ENCODE peak calls at places on chromosomes 3 and 15, in four cellular contexts. One of them, this sample, is unnamed.

GRCh38 chr3:61233828-61234227 is 17.4 kb downstream of the FHIT start:
- DNase-seq in heart right ventricle: no peak
- DNase-seq in MM.1S: no peak
- DNase-seq in fibroblast of mammary gland: no peak
- DNase-seq in this sample: no peak

GRCh38 chr15:78195735-78196201 is 38.6 kb downstream of the ACSBG1 start:
- DNase-seq in heart right ventricle: peak
- DNase-seq in fibroblast of mammary gland: no peak
- DNase-seq in MM.1S: peak
- DNase-seq in this sample: peak

GRCh38 chr3:52153389-52154096 is 680 bp downstream of the POC1A start:
- DNase-seq in fibroblast of mammary gland: peak
- DNase-seq in MM.1S: peak
- DNase-seq in heart right ventricle: no peak
- DNase-seq in this sample: no peak

GRCh38 chr3:61985020-61985419 is 388.3 kb downstream of the FEZF2 start:
- DNase-seq in MM.1S: no peak
- DNase-seq in fibroblast of mammary gland: peak
- DNase-seq in heart right ventricle: no peak
- DNase-seq in this sample: peak

GRCh38 chr3:71504250-71505036 is 79.1 kb downstream of the FOXP1 start:
- DNase-seq in fibroblast of mammary gland: peak
- DNase-seq in MM.1S: no peak
- DNase-seq in heart right ventricle: no peak
- DNase-seq in this sample: no peak

GRCh38 chr3:12954891-12955650 is 113.7 kb upstream of the RPL32 start:
- DNase-seq in MM.1S: no peak
- DNase-seq in fibroblast of mammary gland: no peak
- DNase-seq in heart right ventricle: peak
- DNase-seq in this sample: no peak

GRCh38 chr3:29484633-29485032 is 203.8 kb downstream of the RBMS3 start:
- DNase-seq in heart right ventricle: no peak
- DNase-seq in MM.1S: no peak
- DNase-seq in fibroblast of mammary gland: no peak
- DNase-seq in this sample: no peak

GRCh38 chr3:97736928-97737327 is 27.6 kb upstream of the ARL6 start:
- DNase-seq in fibroblast of mammary gland: no peak
- DNase-seq in MM.1S: no peak
- DNase-seq in heart right ventricle: no peak
- DNase-seq in this sample: no peak

GRCh38 chr3:57733790-57734189 is 22.3 kb upstream of the SLMAP start:
- DNase-seq in fibroblast of mammary gland: no peak
- DNase-seq in heart right ventricle: no peak
- DNase-seq in MM.1S: no peak
- DNase-seq in this sample: no peak

GRCh38 chr3:184314700-184315505 is 497 bp downstream of the EIF4G1 start:
- DNase-seq in fibroblast of mammary gland: peak
- DNase-seq in heart right ventricle: peak
- DNase-seq in MM.1S: peak
- DNase-seq in this sample: peak

GRCh38 chr3:62562017-62562416 is 188.7 kb upstream of the FEZF2 start:
- DNase-seq in MM.1S: no peak
- DNase-seq in fibroblast of mammary gland: peak
- DNase-seq in heart right ventricle: no peak
- DNase-seq in this sample: no peak

GRCh38 chr15:68252925-68253534 is 23.5 kb upstream of the CLN6 start:
- DNase-seq in MM.1S: peak
- DNase-seq in heart right ventricle: peak
- DNase-seq in fibroblast of mammary gland: peak
- DNase-seq in this sample: peak

GRCh38 chr15:70192041-70192440 is 94.3 kb upstream of the TLE3 start:
- DNase-seq in fibroblast of mammary gland: no peak
- DNase-seq in MM.1S: no peak
- DNase-seq in heart right ventricle: no peak
- DNase-seq in this sample: no peak

GRCh38 chr15:73964736-73965093 is 27.4 kb downstream of the STOML1 start:
- DNase-seq in fibroblast of mammary gland: peak
- DNase-seq in MM.1S: peak
- DNase-seq in heart right ventricle: peak
- DNase-seq in this sample: no peak

GRCh38 chr3:4898454-4899313 is 80.6 kb upstream of the BHLHE40 start:
- DNase-seq in fibroblast of mammary gland: peak
- DNase-seq in heart right ventricle: no peak
- DNase-seq in MM.1S: no peak
- DNase-seq in this sample: peak

GRCh38 chr3:50652709-50653108 is 22.0 kb upstream of the DOCK3 start:
- DNase-seq in fibroblast of mammary gland: peak
- DNase-seq in heart right ventricle: peak
- DNase-seq in MM.1S: no peak
- DNase-seq in this sample: no peak

GRCh38 chr3:156483426-156483825 is 71.5 kb downstream of the SSR3 start:
- DNase-seq in fibroblast of mammary gland: peak
- DNase-seq in heart right ventricle: no peak
- DNase-seq in MM.1S: peak
- DNase-seq in this sample: peak

GRCh38 chr3:150890831-150891230 is 14.4 kb downstream of the MINDY4B start:
- DNase-seq in MM.1S: no peak
- DNase-seq in heart right ventricle: no peak
- DNase-seq in fibroblast of mammary gland: no peak
- DNase-seq in this sample: no peak

GRCh38 chr15:89513284-89513683 is 16.9 kb upstream of the RHCG start:
- DNase-seq in fibroblast of mammary gland: no peak
- DNase-seq in MM.1S: no peak
- DNase-seq in heart right ventricle: no peak
- DNase-seq in this sample: no peak

GRCh38 chr3:40588406-40588805 is 63.6 kb downstream of the ZNF621 start:
- DNase-seq in heart right ventricle: no peak
- DNase-seq in fibroblast of mammary gland: no peak
- DNase-seq in MM.1S: no peak
- DNase-seq in this sample: no peak

GRCh38 chr15:88264622-88265021 is 8.1 kb upstream of the NTRK3 start:
- DNase-seq in MM.1S: no peak
- DNase-seq in heart right ventricle: no peak
- DNase-seq in fibroblast of mammary gland: no peak
- DNase-seq in this sample: no peak

GRCh38 chr15:77075528-77075927 is 4.6 kb upstream of the TSPAN3 start:
- DNase-seq in heart right ventricle: no peak
- DNase-seq in MM.1S: no peak
- DNase-seq in fibroblast of mammary gland: no peak
- DNase-seq in this sample: no peak

GRCh38 chr3:27095588-27096222 is 273.5 kb downstream of the NEK10 start:
- DNase-seq in MM.1S: peak
- DNase-seq in fibroblast of mammary gland: no peak
- DNase-seq in heart right ventricle: no peak
- DNase-seq in this sample: no peak

GRCh38 chr15:43134157-43134637 is 811 bp downstream of the TMEM62 start:
- DNase-seq in heart right ventricle: no peak
- DNase-seq in MM.1S: peak
- DNase-seq in fibroblast of mammary gland: no peak
- DNase-seq in this sample: no peak

GRCh38 chr3:124964432-124964831 is 29.9 kb upstream of the MUC13 start:
- DNase-seq in heart right ventricle: no peak
- DNase-seq in MM.1S: no peak
- DNase-seq in fibroblast of mammary gland: peak
- DNase-seq in this sample: no peak

GRCh38 chr15:85137507-85138175 is 156.0 kb downstream of the PDE8A start:
- DNase-seq in fibroblast of mammary gland: no peak
- DNase-seq in heart right ventricle: no peak
- DNase-seq in MM.1S: no peak
- DNase-seq in this sample: no peak

GRCh38 chr15:68300115-68300940 is 22.8 kb downstream of the FEM1B start:
- DNase-seq in MM.1S: no peak
- DNase-seq in fibroblast of mammary gland: no peak
- DNase-seq in heart right ventricle: peak
- DNase-seq in this sample: no peak

GRCh38 chr15:63530762-63531299 is 26.4 kb downstream of the USP3 start:
- DNase-seq in heart right ventricle: no peak
- DNase-seq in MM.1S: no peak
- DNase-seq in fibroblast of mammary gland: no peak
- DNase-seq in this sample: peak

GRCh38 chr3:194306771-194307640 is 44.1 kb downstream of the CPN2 start:
- DNase-seq in MM.1S: peak
- DNase-seq in heart right ventricle: no peak
- DNase-seq in fibroblast of mammary gland: no peak
- DNase-seq in this sample: peak

GRCh38 chr3:147412491-147412916 is 3.3 kb downstream of the ZIC1 start:
- DNase-seq in fibroblast of mammary gland: no peak
- DNase-seq in MM.1S: no peak
- DNase-seq in heart right ventricle: no peak
- DNase-seq in this sample: no peak
- H3K4me3 ChIP-seq in fibroblast of mammary gland: no peak
- H3K4me3 ChIP-seq in MM.1S: no peak
- H3K4me3 ChIP-seq in heart right ventricle: no peak
- H3K4me3 ChIP-seq in this sample: no peak

GRCh38 chr3:2153047-2153446 is 54.4 kb downstream of the CNTN4 start:
- DNase-seq in fibroblast of mammary gland: no peak
- DNase-seq in heart right ventricle: no peak
- DNase-seq in MM.1S: no peak
- DNase-seq in this sample: no peak

GRCh38 chr3:2154596-2154995 is 55.9 kb downstream of the CNTN4 start:
- DNase-seq in fibroblast of mammary gland: no peak
- DNase-seq in heart right ventricle: no peak
- DNase-seq in MM.1S: no peak
- DNase-seq in this sample: no peak

GRCh38 chr3:2158828-2159227 is 60.2 kb downstream of the CNTN4 start:
- DNase-seq in MM.1S: no peak
- DNase-seq in heart right ventricle: no peak
- DNase-seq in fibroblast of mammary gland: no peak
- DNase-seq in this sample: no peak

GRCh38 chr3:2150576-2150975 is 51.9 kb downstream of the CNTN4 start:
- DNase-seq in MM.1S: no peak
- DNase-seq in heart right ventricle: no peak
- DNase-seq in fibroblast of mammary gland: no peak
- DNase-seq in this sample: no peak

DNA sequence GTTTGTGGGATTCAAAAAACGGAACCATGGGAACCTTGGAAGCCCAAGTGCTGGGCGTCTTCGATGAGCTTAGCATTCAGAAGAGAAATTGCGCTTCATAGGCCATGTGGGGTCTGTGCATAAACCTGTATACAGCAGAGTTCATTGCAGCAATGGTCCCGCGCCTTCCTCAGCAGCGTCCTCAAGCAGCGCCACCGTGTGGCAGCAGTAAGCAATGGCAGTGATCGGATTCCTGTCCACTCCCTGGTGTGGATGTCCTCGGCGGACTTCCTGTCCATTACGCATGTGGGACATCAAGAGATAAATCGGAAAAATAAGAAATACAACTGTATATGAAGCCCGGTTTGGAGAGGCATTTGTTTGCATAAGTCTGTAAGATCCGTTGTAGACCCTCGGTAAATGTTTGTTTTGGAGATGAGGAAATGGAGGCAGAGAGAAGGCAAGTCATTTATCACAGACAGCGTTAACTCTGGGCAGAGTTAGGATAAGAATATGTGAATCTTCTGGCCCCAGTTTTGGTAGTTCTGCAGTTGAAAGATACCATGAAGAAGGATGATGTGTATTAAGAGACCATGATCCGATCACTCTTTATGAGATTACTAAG is 57.7 kb downstream of the CNTN4 start:
- DNase-seq in heart right ventricle: no peak
- DNase-seq in fibroblast of mammary gland: peak
- DNase-seq in MM.1S: peak
- DNase-seq in this sample: peak
- TF ChIP-seq CTCF in heart right ventricle: peak
- TF ChIP-seq CTCF in fibroblast of mammary gland: peak
- TF ChIP-seq CTCF in MM.1S: peak
- TF ChIP-seq CTCF in this sample: peak

DNA sequence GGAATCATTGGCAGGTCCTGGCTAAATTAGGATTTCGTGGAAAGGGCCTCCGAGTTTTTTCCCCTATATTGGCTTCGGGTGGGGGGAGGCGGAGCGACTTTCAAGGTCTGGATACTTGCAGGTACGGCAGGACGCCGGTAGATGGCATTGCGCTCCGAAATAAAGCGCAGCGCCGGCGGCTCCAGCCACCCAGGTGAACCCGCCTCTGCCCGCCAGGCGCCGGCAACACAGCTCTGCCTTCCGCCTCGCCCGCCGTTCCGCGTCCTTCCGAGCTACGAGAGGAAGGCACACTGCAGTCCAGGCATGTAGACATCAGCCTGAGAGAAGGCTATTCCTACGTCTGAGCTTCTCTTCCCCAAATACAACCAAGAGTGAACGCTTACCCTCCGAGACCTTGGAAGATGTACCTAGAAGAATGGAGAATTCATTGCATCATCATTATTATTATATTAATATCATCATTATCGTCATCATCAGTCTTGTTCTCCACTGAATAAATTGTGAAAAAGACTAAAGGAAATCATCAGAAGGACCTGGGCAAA is 514.1 kb downstream of the MECOM start:
- DNase-seq in fibroblast of mammary gland: peak
- DNase-seq in MM.1S: peak
- DNase-seq in heart right ventricle: peak
- DNase-seq in this sample: peak
- H3K4me3 ChIP-seq in fibroblast of mammary gland: peak
- H3K4me3 ChIP-seq in MM.1S: peak
- H3K4me3 ChIP-seq in heart right ventricle: peak
- H3K4me3 ChIP-seq in this sample: no peak

GRCh38 chr3:49327485-49327884 is 12.4 kb downstream of the USP4 start:
- DNase-seq in fibroblast of mammary gland: peak
- DNase-seq in MM.1S: no peak
- DNase-seq in heart right ventricle: no peak
- DNase-seq in this sample: no peak
- TF ChIP-seq CTCF in fibroblast of mammary gland: peak
- TF ChIP-seq CTCF in MM.1S: peak
- TF ChIP-seq CTCF in heart right ventricle: no peak
- TF ChIP-seq CTCF in this sample: peak

GRCh38 chr3:35492846-35493245 is 146.5 kb upstream of the ARPP21 start:
- DNase-seq in heart right ventricle: no peak
- DNase-seq in MM.1S: no peak
- DNase-seq in fibroblast of mammary gland: no peak
- DNase-seq in this sample: no peak
- H3K4me3 ChIP-seq in heart right ventricle: no peak
- H3K4me3 ChIP-seq in MM.1S: no peak
- H3K4me3 ChIP-seq in fibroblast of mammary gland: no peak
- H3K4me3 ChIP-seq in this sample: no peak